ENCODE peak calls at places on chromosomes 11 and 22, in four cellular contexts. One of them, this sample, is unnamed.

GRCh38 chr22:45125198-45125597 is 38.5 kb upstream of the NUP50 start:
- DNase-seq in iris pigment epithelial cell: peak
- DNase-seq in NCI-H345: no peak
- DNase-seq in HEK293T: no peak
- DNase-seq in this sample: no peak

GRCh38 chr11:64851831-64852337 is 7.4 kb upstream of the CDC42BPG start:
- DNase-seq in iris pigment epithelial cell: no peak
- DNase-seq in NCI-H345: no peak
- DNase-seq in HEK293T: no peak
- DNase-seq in this sample: no peak

GRCh38 chr22:39308614-39309363 is 10.6 kb downstream of the RPL3 start:
- DNase-seq in iris pigment epithelial cell: peak
- DNase-seq in NCI-H345: no peak
- DNase-seq in HEK293T: no peak
- DNase-seq in this sample: no peak

GRCh38 chr22:35205956-35206355 is 51.3 kb upstream of the HMGXB4 start:
- DNase-seq in iris pigment epithelial cell: peak
- DNase-seq in NCI-H345: no peak
- DNase-seq in HEK293T: no peak
- DNase-seq in this sample: no peak

GRCh38 chr11:65376138-65376713 is 6.2 kb downstream of the SLC25A45 start:
- DNase-seq in iris pigment epithelial cell: no peak
- DNase-seq in NCI-H345: no peak
- DNase-seq in HEK293T: no peak
- DNase-seq in this sample: no peak

GRCh38 chr22:41557401-41558240 is 3.2 kb upstream of the CSDC2 start:
- DNase-seq in iris pigment epithelial cell: peak
- DNase-seq in NCI-H345: peak
- DNase-seq in HEK293T: no peak
- DNase-seq in this sample: peak

GRCh38 chr11:18608373-18608772 is 8.8 kb downstream of the MISFA start:
- DNase-seq in iris pigment epithelial cell: peak
- DNase-seq in NCI-H345: no peak
- DNase-seq in HEK293T: no peak
- DNase-seq in this sample: no peak

GRCh38 chr22:39439170-39439569 is 17.6 kb upstream of the MGAT3 start:
- DNase-seq in iris pigment epithelial cell: peak
- DNase-seq in NCI-H345: no peak
- DNase-seq in HEK293T: no peak
- DNase-seq in this sample: no peak

GRCh38 chr11:2210366-2211112 is 38.9 kb upstream of the TH start:
- DNase-seq in iris pigment epithelial cell: no peak
- DNase-seq in NCI-H345: no peak
- DNase-seq in HEK293T: no peak
- DNase-seq in this sample: no peak

GRCh38 chr11:117834068-117834810 is 9.7 kb upstream of the FXYD2 start:
- DNase-seq in iris pigment epithelial cell: no peak
- DNase-seq in NCI-H345: no peak
- DNase-seq in HEK293T: no peak
- DNase-seq in this sample: no peak

GRCh38 chr11:46903846-46904245 is 14.5 kb downstream of the LRP4 start:
- DNase-seq in iris pigment epithelial cell: no peak
- DNase-seq in NCI-H345: peak
- DNase-seq in HEK293T: no peak
- DNase-seq in this sample: no peak

This sample was measured in NCI-H510A treated with DMSO at 0.1 percent for 48 hours.